ENCODE peak calls at places on chromosome 10, in eight cellular contexts. A is ascending aorta, M is aorta, Y is colonic mucosa, W is HepG2, K is H1, D is MM.1S, O is hepatocyte. Q is an unnamed sample. For H3K36me3, the result is how much of the 10 kb centered on the place peaks cover.

GRCh38 chr10:69863580-69863979 is 61.9 kb downstream of the COL13A1 start:
- DNase-seq in D (no peak), M (no peak), O (no peak), W (no peak), Y (no peak), K (no peak), A (no peak), Q (no peak)

GRCh38 chr10:36373424-36374096 is 731.5 kb upstream of the FZD8 start:
- DNase-seq in Y (no peak), D (no peak), K (no peak), A (no peak), W (no peak), M (no peak), O (no peak), Q (no peak)

GRCh38 chr10:126640391-126640790 is 30.1 kb downstream of the C10orf90 start:
- DNase-seq in M (no peak), D (no peak), Y (no peak), W (no peak), O (peak), K (no peak), A (no peak), Q (no peak)

GRCh38 chr10:26843736-26844135 is 17.0 kb downstream of the ABI1 start:
- DNase-seq in D (no peak), M (no peak), Y (no peak), A (no peak), W (no peak), O (no peak), K (no peak), Q (no peak)

GRCh38 chr10:52420656-52421055 is 106.6 kb downstream of the DKK1 start:
- DNase-seq in A (no peak), D (no peak), Y (no peak), W (no peak), M (no peak), O (no peak), K (no peak), Q (no peak)

GRCh38 chr10:70743430-70743788 is 41.8 kb downstream of the TBATA start:
- DNase-seq in O (no peak), D (no peak), M (no peak), Y (no peak), A (no peak), W (no peak), K (no peak), Q (no peak)

GRCh38 chr10:116888380-116889055 is 39.2 kb downstream of the ENO4 start:
- DNase-seq in O (peak), A (no peak), Y (peak), D (no peak), W (peak), M (peak), K (no peak), Q (peak)

GRCh38 chr10:90222372-90222771 is 521.0 kb downstream of the KIF20B start:
- DNase-seq in O (peak), D (no peak), K (no peak), W (no peak), A (no peak), Y (no peak), M (no peak), Q (no peak)

GRCh38 chr10:114259825-114260224 is 20.8 kb downstream of the VWA2 start:
- DNase-seq in A (no peak), O (no peak), W (no peak), Y (no peak), M (peak), D (no peak), K (no peak), Q (no peak)

DNA sequence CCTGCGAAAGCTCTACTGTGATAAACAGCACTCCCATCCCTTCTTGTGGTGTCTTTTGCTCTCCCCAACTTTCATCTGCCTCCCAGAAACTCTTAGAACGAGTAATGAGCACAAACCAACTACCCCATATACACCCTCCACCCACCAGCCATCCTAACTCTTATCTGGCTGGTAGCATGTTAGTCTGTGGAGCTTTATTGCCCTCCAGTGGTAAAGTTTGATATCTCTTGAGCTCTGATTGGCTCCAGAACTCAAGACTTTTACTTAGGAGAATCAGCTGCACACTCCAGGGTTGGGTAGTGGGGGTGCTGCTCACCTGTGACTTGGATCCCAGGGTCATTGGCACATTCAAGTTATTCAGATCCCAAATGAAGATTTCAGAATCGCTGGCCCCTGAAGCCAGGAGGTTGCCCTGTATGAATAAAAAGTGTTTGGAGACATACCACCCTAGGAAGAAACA is 10.9 kb downstream of the SEC31B start:
- DNase-seq in A (no peak), Y (no peak), O (peak), M (no peak), K (no peak), W (peak), D (peak), Q (no peak)
- H3K4me3 ChIP-seq in A (no peak), Y (no peak), O (no peak), M (no peak), K (no peak), W (no peak), D (no peak), Q (no peak)

GRCh38 chr10:84076540-84077195 is 62.6 kb upstream of the GHITM start:
- DNase-seq in M (no peak), D (no peak), K (no peak), O (peak), A (no peak), W (peak), Y (no peak), Q (no peak)
- H3K27ac ChIP-seq in M (no peak), D (no peak), K (no peak), O (peak), A (no peak), W (no peak), Y (no peak), Q (no peak)

GRCh38 chr10:17235136-17235535 is 7.1 kb downstream of the VIM start:
- DNase-seq in W (no peak), Y (no peak), A (no peak), O (no peak), M (no peak), K (no peak), D (no peak), Q (no peak)
- H3K36me3 ChIP-seq in W (under half), Y (under half), A (half or more), O (under half), M (under half), K (under half), D (under half), Q (under half)

DNA sequence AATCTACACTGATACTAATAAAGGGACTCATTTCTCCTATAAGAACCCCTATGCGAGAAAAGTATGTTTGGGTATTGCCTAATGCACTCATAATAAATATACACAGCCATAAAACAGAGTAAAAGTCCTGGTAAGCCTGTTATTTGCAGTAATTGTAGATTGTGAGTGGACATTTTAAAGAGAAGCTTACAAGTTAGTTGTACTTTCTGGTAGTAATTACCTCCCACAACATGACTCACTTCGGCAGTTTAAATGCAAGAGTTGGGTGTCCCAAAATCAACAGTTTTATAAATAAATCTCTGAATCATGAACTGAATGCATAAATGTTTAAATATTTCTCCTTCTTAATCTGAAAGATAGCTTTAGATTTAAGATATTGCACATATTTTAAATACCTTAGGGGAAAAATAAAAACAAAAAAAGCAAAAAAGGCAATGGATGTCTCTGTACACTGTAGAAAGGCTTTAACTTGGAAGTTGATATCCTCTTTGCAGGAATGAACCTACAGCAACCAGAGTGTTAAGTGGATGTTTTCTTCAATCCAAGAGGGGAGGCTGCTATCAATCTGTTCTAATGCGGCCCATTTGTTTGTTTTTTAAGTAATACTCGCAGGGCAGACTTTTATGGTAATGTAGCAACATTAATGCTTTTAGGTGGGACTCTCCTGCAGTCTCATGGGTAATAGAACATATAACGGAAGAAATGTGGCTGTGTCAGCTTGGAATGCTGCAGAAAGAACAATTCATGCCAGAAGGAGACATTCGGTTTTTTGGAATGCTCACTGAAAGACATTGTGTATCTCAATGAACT is 57.3 kb upstream of the ZEB1 start:
- DNase-seq in A (no peak), O (peak), M (no peak), W (no peak), K (no peak), D (no peak), Y (no peak), Q (no peak)
- H3K4me3 ChIP-seq in A (peak), O (no peak), M (peak), W (no peak), K (no peak), D (no peak), Y (no peak), Q (no peak)

Q was measured in Peyer's patch.